ENCODE peak calls at places on chromosomes 7 and 10, in nine cellular contexts. E, J, W, H, Z, C, X, Q and Y are unnamed samples.

GRCh38 chr7:96330193-96330592 is 8.3 kb upstream of the SLC25A13 start:
- DNase-seq in E (no peak), H (no peak), W (peak), C (no peak), Q (no peak), J (no peak), Z (no peak), X (no peak), Y (no peak)

GRCh38 chr7:153532321-153532720 is 519.9 kb upstream of the DPP6 start:
- DNase-seq in H (no peak), Q (no peak), J (no peak), Z (no peak), E (no peak), W (no peak), X (no peak), C (no peak), Y (no peak)

GRCh38 chr7:30859940-30860623 is 51.6 kb upstream of the AQP1 start:
- DNase-seq in W (no peak), J (no peak), H (no peak), X (no peak), Z (no peak), Q (no peak), C (no peak), E (no peak), Y (no peak)

GRCh38 chr10:128522551-128523289 is 396.5 kb upstream of the MKI67 start:
- DNase-seq in H (no peak), Z (no peak), Q (no peak), E (no peak), J (peak), W (no peak), C (no peak), X (peak), Y (no peak)

GRCh38 chr7:28383949-28384348 is 28.4 kb upstream of the CREB5 start:
- DNase-seq in Q (no peak), W (no peak), C (no peak), X (no peak), J (no peak), Z (no peak), H (no peak), E (no peak), Y (no peak)

GRCh38 chr10:11386044-11386443 is 225.4 kb downstream of the USP6NL start:
- DNase-seq in Q (no peak), J (no peak), H (no peak), X (no peak), Z (no peak), C (no peak), W (no peak), E (no peak), Y (no peak)

GRCh38 chr7:32217841-32218467 is 147.7 kb upstream of the PDE1C start:
- DNase-seq in C (no peak), E (no peak), W (no peak), H (no peak), J (no peak), X (peak), Q (no peak), Z (no peak), Y (no peak)

GRCh38 chr7:132004528-132004927 is 448.1 kb upstream of the PODXL start:
- DNase-seq in E (peak), J (no peak), W (peak), C (peak), Q (no peak), X (no peak), Z (no peak), H (no peak), Y (no peak)

GRCh38 chr7:2209146-2209960 is 23.4 kb downstream of the MAD1L1 start:
- DNase-seq in Q (peak), E (peak), Z (peak), X (peak), W (peak), J (peak), C (peak), H (peak), Y (peak)

GRCh38 chr10:24771943-24772747 is 48.5 kb upstream of the ARHGAP21 start:
- DNase-seq in X (no peak), W (no peak), H (no peak), C (no peak), J (no peak), Z (no peak), E (no peak), Q (peak), Y (no peak)

GRCh38 chr7:15581352-15581951 is 19.6 kb upstream of the AGMO start:
- DNase-seq in C (no peak), W (no peak), E (no peak), Z (no peak), X (no peak), Q (no peak), H (no peak), J (no peak), Y (no peak)

GRCh38 chr10:21173433-21173963 is 276.4 kb upstream of the NEBL start:
- DNase-seq in C (no peak), X (peak), E (no peak), W (no peak), Q (no peak), J (no peak), Z (no peak), H (no peak), Y (no peak)

GRCh38 chr7:7136423-7136822 is 45.9 kb upstream of the C1GALT1 start:
- DNase-seq in H (no peak), Q (no peak), C (no peak), J (no peak), W (no peak), E (no peak), X (no peak), Z (no peak), Y (no peak)

GRCh38 chr10:76302936-76303656 is 871.7 kb downstream of the LRMDA start:
- DNase-seq in X (no peak), Z (no peak), J (no peak), H (no peak), Q (no peak), E (peak), W (peak), C (no peak), Y (no peak)

GRCh38 chr7:74203157-74203556 is 6.6 kb upstream of the LAT2 start:
- DNase-seq in H (no peak), Q (peak), Z (peak), X (no peak), W (peak), J (peak), C (no peak), E (no peak), Y (peak)

GRCh38 chr10:22500567-22501369 is 155.5 kb downstream of the SPAG6 start:
- DNase-seq in Q (no peak), E (no peak), H (no peak), W (no peak), Z (no peak), X (no peak), J (no peak), C (no peak), Y (no peak)

GRCh38 chr7:45082031-45082830 is 6.5 kb downstream of the NACAD start:
- DNase-seq in H (no peak), Z (no peak), C (no peak), X (no peak), J (peak), Q (no peak), W (no peak), E (no peak), Y (no peak)

GRCh38 chr7:3259711-3260424 is 41.2 kb upstream of the SDK1 start:
- DNase-seq in W (no peak), Z (no peak), E (peak), X (no peak), C (no peak), H (no peak), J (no peak), Q (peak), Y (no peak)

GRCh38 chr7:83271212-83272099 is 108.8 kb upstream of the PCLO start:
- DNase-seq in Z (no peak), H (no peak), C (no peak), J (peak), E (no peak), X (no peak), W (no peak), Q (peak), Y (no peak)

GRCh38 chr10:44238212-44238611 is 146.7 kb downstream of the CXCL12 start:
- DNase-seq in H (no peak), Q (no peak), W (no peak), J (no peak), Z (no peak), C (no peak), X (no peak), E (no peak), Y (no peak)

GRCh38 chr7:6460990-6461584 is 13.3 kb upstream of the DAGLB start:
- DNase-seq in E (no peak), C (no peak), H (no peak), Z (no peak), X (no peak), W (no peak), Q (no peak), J (no peak), Y (no peak)

GRCh38 chr10:47237316-47238260 is 62.4 kb upstream of the GDF10 start:
- DNase-seq in Q (no peak), C (no peak), Z (no peak), E (no peak), H (no peak), J (no peak), X (no peak), W (no peak), Y (no peak)

GRCh38 chr10:6823770-6824169 is 243.7 kb upstream of the PRKCQ start:
- DNase-seq in X (no peak), C (no peak), J (no peak), W (no peak), H (no peak), Z (no peak), E (no peak), Q (peak), Y (no peak)

GRCh38 chr10:131222986-131223385 is 88.5 kb downstream of the TCERG1L start:
- DNase-seq in Q (no peak), E (no peak), Z (no peak), X (no peak), H (no peak), C (no peak), J (no peak), W (no peak), Y (no peak)

GRCh38 chr7:16460789-16461465 is 4.6 kb downstream of the SOSTDC1 start:
- DNase-seq in X (no peak), J (no peak), C (no peak), Z (no peak), W (no peak), H (no peak), E (no peak), Q (no peak), Y (no peak)

GRCh38 chr10:113232928-113233511 is 283.0 kb downstream of the TCF7L2 start:
- DNase-seq in X (peak), H (no peak), Q (no peak), Z (no peak), C (no peak), W (no peak), E (no peak), J (peak), Y (no peak)

GRCh38 chr10:107740962-107741690 is 576.6 kb upstream of the SORCS1 start:
- DNase-seq in H (no peak), E (no peak), J (peak), C (no peak), Z (no peak), W (no peak), Q (peak), X (no peak), Y (no peak)

GRCh38 chr10:31341552-31341951 is 22.5 kb downstream of the ZEB1 start:
- DNase-seq in E (no peak), H (no peak), C (no peak), X (no peak), Q (no peak), J (no peak), W (no peak), Z (no peak), Y (no peak)

GRCh38 chr7:30927559-30927958 is 15.9 kb downstream of the AQP1 start:
- DNase-seq in Z (no peak), Q (no peak), E (no peak), X (peak), H (no peak), J (no peak), W (no peak), C (no peak), Y (peak)

DNA sequence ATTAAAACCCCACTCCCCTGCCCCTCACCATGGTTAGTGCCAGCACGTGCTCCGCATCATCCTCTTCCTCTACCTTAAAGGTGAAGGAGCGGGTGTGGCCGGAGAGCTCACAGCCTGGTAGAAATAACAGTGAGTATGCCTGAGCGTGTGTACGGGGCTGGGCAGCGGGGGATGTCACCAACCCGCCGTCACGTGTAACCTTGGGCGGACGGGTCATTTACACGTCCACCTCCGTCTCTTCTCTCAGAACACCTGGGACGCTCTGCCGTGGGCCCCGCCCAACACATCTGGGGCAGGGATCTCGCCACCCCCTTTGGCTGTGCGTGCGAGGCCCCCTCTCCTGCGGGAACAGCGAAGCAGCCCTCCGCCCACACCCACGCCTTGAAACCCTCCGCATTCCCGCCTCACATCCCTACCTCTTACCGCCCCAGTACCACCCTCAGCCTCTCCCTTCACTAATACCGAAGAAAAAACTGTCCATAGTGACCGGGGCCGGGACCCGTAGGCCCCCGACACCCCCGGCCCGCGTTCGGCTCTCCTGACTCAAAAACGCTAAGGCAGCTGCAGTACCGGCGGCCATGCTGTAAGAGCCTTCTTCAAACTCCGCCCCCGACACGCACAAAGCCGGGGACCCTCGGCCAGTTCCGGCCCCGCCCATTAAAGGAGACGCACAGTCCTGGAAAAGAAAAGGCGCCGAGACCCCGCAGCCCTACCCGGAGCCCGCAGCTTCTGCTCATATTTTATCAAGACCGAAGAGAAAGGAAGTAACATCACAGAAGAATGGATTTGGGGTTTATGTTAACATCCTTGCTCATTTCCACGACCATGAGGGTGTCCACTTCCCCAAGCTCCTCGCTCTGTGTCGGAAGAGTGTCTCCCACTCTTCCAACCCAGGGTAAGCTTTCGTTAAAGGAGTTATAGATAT is at the start of gene NPM3:
- DNase-seq in Q (peak), X (peak), E (peak), J (peak), W (peak), C (peak), Z (peak), H (peak), Y (peak)
- TF ChIP-seq POLR2A in Q (peak), X (no peak), E (no peak), J (peak), W (no peak), C (no peak), Z (peak), H (no peak), Y (peak)

DNA sequence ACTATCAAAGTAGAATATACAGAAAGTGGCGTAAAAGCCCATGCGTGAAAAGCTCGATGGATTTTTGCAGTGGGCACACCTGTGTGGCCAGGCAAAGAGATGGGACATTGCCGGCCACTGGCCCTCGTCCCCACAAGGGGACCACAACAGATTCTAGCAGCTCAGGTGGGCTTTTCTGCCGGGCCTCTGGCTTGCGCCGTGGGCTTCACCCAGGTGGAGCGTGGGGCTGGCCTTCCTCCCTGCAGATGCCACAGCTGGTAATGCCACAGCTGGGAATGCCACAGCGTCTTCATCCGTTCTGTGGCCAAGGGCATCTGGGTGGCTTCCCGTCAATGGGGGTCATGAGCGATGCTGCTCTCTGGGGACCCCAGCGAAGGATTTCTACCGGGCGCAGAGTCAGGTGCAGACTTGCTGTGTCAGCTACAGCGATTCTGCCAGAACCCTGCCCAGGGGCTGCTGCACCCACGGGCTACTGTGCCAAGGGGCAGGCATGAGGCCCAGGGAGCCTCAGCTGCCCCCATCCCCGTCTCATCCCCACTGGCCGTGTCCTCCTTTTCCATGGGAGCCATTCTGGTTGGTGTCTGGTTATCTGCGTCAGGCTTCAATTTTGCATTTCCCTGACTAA is 52.5 kb upstream of the NKX6-2 start:
- DNase-seq in J (no peak), C (no peak), X (no peak), Z (no peak), H (no peak), Q (no peak), W (no peak), E (no peak), Y (no peak)
- TF ChIP-seq POLR2A in J (no peak), C (no peak), X (no peak), Z (no peak), H (no peak), Q (no peak), W (no peak), E (no peak), Y (no peak)

DNA sequence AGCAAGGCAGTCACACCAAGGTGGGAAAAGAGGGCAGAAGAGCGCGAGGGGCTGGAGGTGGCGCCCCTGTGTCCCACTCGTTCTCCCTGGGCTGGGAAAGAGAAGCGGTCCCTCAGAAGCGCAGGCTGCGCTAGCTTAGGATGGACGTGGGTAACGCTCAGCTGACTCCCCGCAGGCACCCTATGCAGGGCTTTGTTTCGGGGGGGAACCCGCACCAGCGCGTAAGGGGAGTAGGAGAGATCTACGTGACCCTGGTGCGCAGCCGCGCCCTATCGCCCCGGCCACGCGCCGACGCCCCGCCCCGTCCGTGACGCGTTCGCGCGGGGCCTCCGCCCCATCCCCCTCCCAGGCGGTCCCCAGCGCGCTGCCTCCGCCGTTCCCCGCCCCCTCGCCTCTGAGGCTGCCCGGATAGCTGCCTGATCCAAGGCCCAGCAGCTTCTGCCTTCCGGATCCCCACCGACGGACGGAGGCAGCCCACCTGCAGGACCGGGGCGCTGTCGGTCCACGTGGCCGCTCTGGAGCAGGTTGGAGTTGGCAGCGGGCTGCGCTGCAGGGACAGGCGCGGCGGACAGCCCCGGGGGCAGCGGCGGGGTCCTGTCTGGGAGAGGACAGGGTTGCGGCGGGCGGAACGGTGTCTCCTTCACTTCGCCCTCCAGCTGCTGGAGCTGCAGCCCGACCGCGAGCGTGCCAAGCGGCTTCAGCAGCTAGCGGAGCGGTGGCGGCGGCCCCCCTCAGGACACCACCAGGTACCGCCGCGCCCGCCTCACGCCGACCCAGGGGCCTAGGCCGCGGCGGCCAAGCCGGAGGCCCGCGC is at the start of gene VDAC2:
- DNase-seq in Z (peak), H (peak), W (peak), X (peak), J (peak), E (peak), Q (peak), C (peak), Y (peak)
- TF ChIP-seq POLR2A in Z (peak), H (peak), W (peak), X (peak), J (peak), E (peak), Q (peak), C (peak), Y (peak)

DNA sequence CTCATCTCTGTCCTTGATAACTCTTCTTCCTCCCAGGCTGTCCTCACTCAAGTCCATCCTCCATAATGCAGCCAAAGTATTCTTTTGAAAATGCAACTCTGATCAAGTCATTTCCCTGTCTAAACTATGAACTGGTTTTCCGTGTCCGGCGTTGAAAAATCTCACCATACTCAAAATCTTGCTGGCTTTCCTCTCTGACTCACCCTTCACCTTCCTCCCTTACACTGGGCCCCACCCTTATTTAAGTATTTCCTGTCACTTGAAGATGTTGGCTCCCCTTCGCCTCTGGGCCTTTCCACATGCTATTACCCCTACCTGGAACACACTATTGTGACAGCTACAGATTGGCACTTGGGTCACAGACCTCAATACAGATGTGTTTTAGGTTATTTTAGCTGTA is 515.6 kb downstream of the INHBA start:
- DNase-seq in Z (no peak), W (no peak), E (no peak), X (no peak), H (no peak), Q (no peak), C (no peak), J (no peak), Y (no peak)
- TF ChIP-seq POLR2A in Z (no peak), W (no peak), E (no peak), X (no peak), H (no peak), Q (no peak), C (no peak), J (no peak), Y (no peak)

GRCh38 chr7:13035233-13035632 is 347.8 kb downstream of the ARL4A start:
- DNase-seq in H (no peak), X (no peak), E (no peak), J (peak), W (no peak), Q (no peak), C (no peak), Z (no peak), Y (no peak)
- TF ChIP-seq POLR2A in H (no peak), X (no peak), E (no peak), J (no peak), W (no peak), Q (no peak), C (no peak), Z (no peak), Y (no peak)

DNA sequence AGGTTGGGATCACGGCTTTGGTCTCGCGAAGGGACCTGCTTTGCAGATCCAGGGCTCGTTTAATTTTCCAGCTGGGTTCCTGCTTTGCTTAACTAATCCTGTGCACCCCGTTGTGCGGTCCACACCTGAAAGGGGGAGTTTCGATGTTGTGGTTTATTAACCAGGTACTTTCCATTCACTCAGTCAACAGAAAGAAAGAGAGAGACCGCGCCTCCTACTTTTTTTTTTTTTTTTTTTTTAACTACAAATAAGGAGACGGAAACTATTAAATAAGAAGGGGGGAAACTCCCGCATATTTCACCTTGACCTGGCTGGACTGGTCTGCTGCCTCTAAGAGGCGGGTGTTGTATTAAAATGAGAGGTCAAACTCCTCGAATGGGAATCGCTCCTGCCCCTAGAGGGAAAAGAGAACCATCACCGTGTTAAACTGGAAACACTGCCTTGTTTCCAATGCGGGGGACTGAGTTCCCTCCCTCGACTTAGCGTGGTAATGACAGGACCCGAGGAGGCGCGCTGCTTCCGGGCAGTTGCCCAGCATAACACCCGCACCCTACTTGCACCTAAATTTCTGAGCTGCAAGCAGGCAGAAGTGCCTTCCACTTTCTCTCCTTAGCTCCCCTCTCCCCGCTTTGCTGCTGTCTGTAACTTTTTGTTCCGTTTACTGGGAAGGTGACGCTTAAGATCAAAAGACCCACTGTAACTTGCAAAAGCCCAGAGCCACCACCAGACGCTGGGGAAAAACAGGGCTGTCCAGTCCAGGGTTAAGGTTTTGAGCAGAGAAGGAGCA is 1.1 kb upstream of the ITGB8 start:
- DNase-seq in J (peak), Q (peak), X (peak), C (no peak), E (peak), W (peak), Z (peak), H (peak), Y (peak)
- TF ChIP-seq POLR2A in J (no peak), Q (no peak), X (no peak), C (no peak), E (no peak), W (peak), Z (peak), H (no peak), Y (no peak)